ENCODE peak calls at places on chromosome 17, in ten cellular contexts. Y is cardiac muscle cell, T is HepG2, K is body of pancreas, U is brain microvascular endothelial cell, C is cardiac fibroblast, W is mucosa of descending colon, E is heart left ventricle, O is ovary, X is Panc1. G is an unnamed sample.

GRCh38 chr17:35947156-35947585 is 3.7 kb upstream of the LYZL6 start:
- DNase-seq in C (peak), O (peak), W (peak), U (peak), Y (peak), K (peak), X (peak), T (peak), E (peak), G (peak)

GRCh38 chr17:69448431-69449102 is 34.1 kb downstream of the MAP2K6 start:
- DNase-seq in T (no peak), X (no peak), Y (peak), E (no peak), W (peak), U (no peak), C (peak), O (peak), K (peak), G (no peak)

GRCh38 chr17:50180593-50180992 is 14.8 kb downstream of the SGCA start:
- DNase-seq in Y (no peak), E (no peak), W (no peak), C (no peak), X (no peak), T (no peak), K (no peak), O (no peak), U (peak), G (no peak)

GRCh38 chr17:31494259-31495048 is 103.0 kb downstream of the RAB11FIP4 start:
- DNase-seq in T (no peak), U (no peak), E (no peak), O (no peak), W (peak), Y (no peak), C (no peak), X (no peak), K (no peak), G (no peak)

GRCh38 chr17:62965649-62966425 is at the start of gene TANC2:
- DNase-seq in Y (peak), O (peak), E (peak), U (peak), K (peak), X (no peak), T (peak), W (peak), C (peak), G (peak)

GRCh38 chr17:48037036-48037881 is at the start of gene COPZ2:
- DNase-seq in O (peak), T (peak), C (peak), X (peak), E (peak), K (peak), U (no peak), Y (peak), W (peak), G (peak)

GRCh38 chr17:19992803-19993713 is 15.4 kb upstream of the AKAP10 start:
- DNase-seq in T (peak), U (peak), C (peak), X (peak), E (peak), O (peak), K (peak), W (peak), Y (peak), G (peak)

GRCh38 chr17:82891911-82892310 is 52.1 kb upstream of the ZNF750 start:
- DNase-seq in U (no peak), K (no peak), T (no peak), C (no peak), W (no peak), O (no peak), E (no peak), Y (no peak), X (no peak), G (no peak)

GRCh38 chr17:6092182-6092922 is 22.2 kb downstream of the WSCD1 start:
- DNase-seq in W (no peak), U (no peak), C (no peak), Y (no peak), X (no peak), K (no peak), E (no peak), T (no peak), O (no peak), G (no peak)

GRCh38 chr17:5837055-5837491 is 233.1 kb upstream of the WSCD1 start:
- DNase-seq in K (no peak), C (no peak), X (peak), T (peak), Y (no peak), O (no peak), U (peak), E (no peak), W (no peak), G (peak)

GRCh38 chr17:55198690-55199370 is 65.9 kb upstream of the HLF start:
- DNase-seq in K (no peak), X (no peak), Y (no peak), T (no peak), O (no peak), E (no peak), W (no peak), C (no peak), U (no peak), G (peak)

GRCh38 chr17:49361129-49361901 is 735 bp downstream of the ZNF652 start:
- DNase-seq in K (peak), W (peak), E (peak), U (no peak), Y (peak), O (peak), X (no peak), C (peak), T (peak), G (peak)

GRCh38 chr17:292531-293382 is 59.9 kb downstream of the RPH3AL start:
- DNase-seq in Y (no peak), K (no peak), T (no peak), O (no peak), C (no peak), U (no peak), X (no peak), W (no peak), E (peak), G (no peak)

GRCh38 chr17:73715714-73716113 is 71.5 kb upstream of the SDK2 start:
- DNase-seq in U (no peak), C (no peak), K (no peak), Y (no peak), O (no peak), T (no peak), X (no peak), W (no peak), E (no peak), G (no peak)

GRCh38 chr17:73362697-73363096 is 50.9 kb upstream of the CDC42EP4 start:
- DNase-seq in W (no peak), K (no peak), U (no peak), T (no peak), E (no peak), C (no peak), O (no peak), Y (no peak), X (no peak), G (no peak)

GRCh38 chr17:35713069-35713728 is 18.2 kb upstream of the RASL10B start:
- DNase-seq in K (peak), E (peak), X (no peak), T (peak), C (peak), W (no peak), O (no peak), Y (peak), U (peak), G (peak)

GRCh38 chr17:50359005-50359699 is 13.2 kb downstream of the XYLT2 start:
- DNase-seq in X (no peak), O (no peak), E (no peak), U (no peak), T (no peak), W (no peak), C (no peak), Y (no peak), K (no peak), G (no peak)

GRCh38 chr17:57588086-57588485 is 157.0 kb downstream of the CCDC182 start:
- DNase-seq in E (no peak), O (no peak), K (no peak), T (no peak), C (no peak), X (no peak), U (no peak), W (no peak), Y (peak), G (no peak)

GRCh38 chr17:185445-186138 is 4.1 kb upstream of the DOC2B start:
- DNase-seq in W (no peak), T (no peak), O (no peak), X (no peak), K (no peak), Y (no peak), C (no peak), E (no peak), U (no peak), G (no peak)

GRCh38 chr17:1060991-1061390 is 64.1 kb downstream of the TIMM22 start:
- DNase-seq in K (peak), Y (no peak), E (no peak), C (peak), X (peak), U (peak), W (peak), T (no peak), O (no peak), G (peak)

GRCh38 chr17:74569392-74570003 is 2.2 kb upstream of the CD300H start:
- DNase-seq in T (no peak), K (peak), X (peak), E (peak), C (peak), O (peak), U (peak), W (peak), Y (no peak), G (peak)

GRCh38 chr17:53137919-53138318 is 684.8 kb upstream of the KIF2B start:
- DNase-seq in X (no peak), O (no peak), Y (no peak), T (no peak), W (no peak), E (no peak), C (peak), K (no peak), U (no peak), G (no peak)
- TF ChIP-seq CTCF in X (no peak), O (no peak), Y (no peak), T (no peak), W (no peak), E (no peak), C (no peak), K (no peak), U (no peak), G (no peak)

GRCh38 chr17:67974598-67975066 is 21.6 kb downstream of the C17orf58 start:
- DNase-seq in K (no peak), C (no peak), Y (no peak), U (no peak), T (no peak), X (no peak), W (no peak), O (no peak), E (no peak), G (no peak)

GRCh38 chr17:67974186-67974585 is 22.1 kb downstream of the C17orf58 start:
- DNase-seq in W (no peak), Y (no peak), T (no peak), U (peak), K (no peak), C (no peak), E (no peak), X (no peak), O (no peak), G (no peak)

DNA sequence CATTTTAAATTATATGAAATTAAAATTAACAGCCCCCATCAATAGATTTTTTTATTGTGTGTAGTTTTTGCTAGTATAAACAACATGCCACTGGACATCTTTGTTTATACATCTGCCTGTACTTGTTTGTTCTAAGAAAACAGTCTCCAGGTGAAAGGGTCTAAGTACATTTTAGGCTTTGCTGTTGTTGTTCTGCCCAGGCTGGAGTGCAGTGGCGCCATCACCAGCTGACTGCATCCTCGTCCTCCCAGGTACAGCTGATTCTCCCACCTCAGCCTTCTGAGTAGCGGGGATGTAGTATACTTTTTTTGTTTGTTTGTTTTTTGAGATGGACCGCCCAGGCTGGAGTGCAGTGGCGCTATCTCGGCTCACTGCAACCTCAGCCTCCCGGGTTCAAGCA is 25.5 kb downstream of the C17orf58 start:
- DNase-seq in T (no peak), K (no peak), E (no peak), X (no peak), W (no peak), C (no peak), Y (no peak), U (no peak), O (no peak), G (no peak)
- H3K4me3 ChIP-seq in T (no peak), K (no peak), E (no peak), X (no peak), W (no peak), C (no peak), Y (no peak), U (no peak), O (no peak), G (no peak)

GRCh38 chr17:30347488-30347887 is 13.6 kb upstream of the TMIGD1 start:
- DNase-seq in K (no peak), E (no peak), W (no peak), U (no peak), C (no peak), T (no peak), X (no peak), O (no peak), Y (no peak), G (no peak)
- TF ChIP-seq CTCF in K (no peak), E (no peak), W (no peak), U (no peak), C (no peak), T (no peak), X (no peak), O (no peak), Y (no peak), G (no peak)

DNA sequence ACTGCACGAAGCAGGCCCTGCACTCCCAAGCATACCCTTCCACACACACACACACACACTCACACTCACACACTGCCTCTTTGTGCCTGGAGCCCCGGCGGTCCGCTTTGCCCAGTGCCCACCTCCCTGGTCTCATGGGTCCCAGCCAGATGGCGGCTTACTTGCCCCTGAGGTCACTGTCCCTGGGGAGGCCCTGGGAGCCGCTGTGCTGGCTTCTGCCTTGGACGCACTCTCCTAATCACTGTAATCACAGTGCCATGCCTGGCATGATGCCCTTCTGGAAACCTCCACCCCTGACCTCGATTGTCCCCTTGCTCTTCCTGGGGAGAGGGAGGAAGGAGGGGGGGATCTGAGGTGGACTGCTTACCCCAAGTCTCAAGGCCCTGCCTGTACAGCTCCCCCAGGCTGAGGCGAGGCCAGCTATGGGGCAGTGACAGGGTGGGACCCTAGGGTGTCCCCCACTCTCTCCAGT is 36.0 kb downstream of the ARHGAP23 start:
- DNase-seq in X (no peak), Y (no peak), C (peak), O (no peak), E (peak), W (no peak), K (no peak), U (no peak), T (no peak), G (peak)
- H3K4me3 ChIP-seq in X (no peak), Y (no peak), C (no peak), O (peak), E (peak), W (no peak), K (no peak), U (peak), T (no peak), G (no peak)

GRCh38 chr17:34584805-34585416 is 5.5 kb downstream of the TMEM132E start:
- DNase-seq in Y (peak), W (peak), K (no peak), X (no peak), U (no peak), E (no peak), T (no peak), O (no peak), C (peak), G (peak)
- TF ChIP-seq CTCF in Y (peak), W (no peak), K (peak), X (no peak), U (peak), E (peak), T (peak), O (no peak), C (no peak), G (peak)

DNA sequence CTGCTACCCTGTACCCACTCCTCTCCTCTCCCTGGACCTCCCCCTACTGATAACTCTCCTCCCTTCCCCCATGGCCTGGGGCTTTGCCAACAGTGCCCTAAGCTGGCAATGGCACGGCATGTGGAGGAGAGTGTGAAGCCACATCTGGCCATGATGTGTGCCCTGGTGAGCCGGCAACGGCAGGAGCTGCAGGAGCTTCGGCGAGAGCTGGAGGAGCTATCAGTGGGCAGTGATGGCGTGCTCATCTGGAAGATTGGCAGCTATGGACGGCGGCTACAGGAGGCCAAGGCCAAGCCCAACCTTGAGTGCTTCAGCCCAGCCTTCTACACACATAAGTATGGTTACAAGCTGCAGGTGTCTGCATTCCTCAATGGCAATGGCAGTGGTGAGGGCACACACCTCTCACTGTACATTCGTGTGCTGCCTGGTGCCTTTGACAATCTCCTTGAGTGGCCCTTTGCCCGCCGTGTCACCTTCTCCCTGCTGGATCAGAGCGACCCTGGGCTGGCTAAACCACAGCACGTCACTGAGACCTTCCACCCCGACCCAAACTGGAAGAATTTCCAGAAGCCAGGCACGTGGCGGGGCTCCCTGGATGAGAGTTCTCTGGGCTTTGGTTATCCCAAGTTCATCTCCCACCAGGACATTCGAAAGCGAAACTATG is 5.2 kb downstream of the TRAF4 start:
- DNase-seq in W (no peak), K (peak), O (peak), Y (no peak), U (no peak), X (no peak), C (no peak), T (no peak), E (no peak), G (no peak)
- H3K4me3 ChIP-seq in W (no peak), K (no peak), O (no peak), Y (no peak), U (no peak), X (no peak), C (no peak), T (no peak), E (no peak), G (no peak)

GRCh38 chr17:80364091-80364691 is 50.8 kb upstream of the ENDOV start:
- DNase-seq in O (no peak), Y (peak), E (no peak), X (no peak), K (peak), W (peak), U (no peak), T (peak), C (no peak), G (peak)
- TF ChIP-seq CTCF in O (no peak), Y (peak), E (no peak), X (no peak), K (no peak), W (no peak), U (peak), T (peak), C (peak), G (peak)

DNA sequence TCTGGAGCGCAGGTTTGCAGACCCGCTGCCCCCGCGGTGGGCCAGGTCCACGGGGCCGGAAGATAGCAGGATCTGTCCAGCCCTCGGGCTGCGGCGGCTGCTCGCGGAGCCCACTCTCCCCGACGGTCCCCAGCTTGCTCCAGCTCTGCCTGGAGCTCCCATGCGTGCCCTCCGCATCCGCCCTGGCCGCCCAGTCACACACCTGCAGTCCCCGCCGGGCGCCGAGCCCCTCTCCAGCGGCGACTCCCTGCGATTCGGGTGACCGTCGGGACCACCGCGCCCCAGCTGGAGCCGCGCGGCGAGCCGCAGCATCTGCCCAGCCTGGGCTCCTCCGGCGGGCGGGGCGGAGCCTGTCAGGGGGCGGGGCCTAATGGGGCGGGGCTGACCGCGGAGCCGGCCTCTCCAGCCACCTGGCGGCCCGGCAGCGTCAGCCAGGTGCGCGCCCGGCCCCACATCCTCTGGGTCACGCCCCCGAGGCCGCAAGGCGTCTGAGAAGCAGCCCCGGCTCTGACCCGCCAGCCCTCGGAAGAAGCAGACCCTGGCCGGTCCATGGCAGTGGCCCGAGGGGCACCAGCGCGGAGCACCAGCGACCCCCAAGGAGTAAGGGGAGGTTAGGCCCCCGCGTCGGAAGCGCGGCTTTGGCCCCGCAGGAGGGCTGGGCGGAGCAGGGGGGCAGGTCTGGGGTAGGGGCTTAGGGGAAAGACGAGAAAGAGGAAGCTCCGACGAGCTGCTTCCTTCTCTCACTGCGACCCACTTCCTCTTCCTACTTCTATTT is at the start of gene PIK3R5:
- DNase-seq in W (peak), E (peak), Y (peak), K (peak), U (no peak), O (no peak), T (no peak), X (no peak), C (no peak), G (no peak)
- H3K4me3 ChIP-seq in W (peak), E (peak), Y (peak), K (peak), U (no peak), O (peak), T (no peak), X (no peak), C (no peak), G (no peak)

DNA sequence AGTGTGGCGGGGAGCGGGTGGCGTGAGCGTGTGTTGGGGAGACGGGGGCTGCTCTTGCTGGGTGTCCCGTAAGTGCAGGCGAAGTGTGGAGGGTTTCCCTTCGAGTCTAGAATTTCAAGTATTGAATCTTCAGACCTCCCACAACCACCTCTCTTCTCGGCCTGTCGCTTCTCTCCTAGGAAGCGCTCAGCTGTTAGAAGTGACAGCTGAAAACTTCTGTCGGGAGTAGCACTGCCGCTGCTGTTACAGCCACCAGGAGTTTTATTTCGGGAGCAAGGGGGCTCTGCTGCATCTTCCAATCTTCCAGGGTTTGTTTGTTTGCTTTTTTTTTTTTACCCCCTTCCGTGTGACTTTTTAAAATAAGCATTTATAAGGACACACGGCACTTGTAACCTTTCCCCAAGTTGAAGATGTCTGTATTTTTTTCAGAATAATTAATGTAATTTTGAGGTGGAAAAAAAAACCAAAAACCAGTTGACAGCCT is 738 bp downstream of the RPS6KB1 start:
- DNase-seq in O (no peak), E (no peak), W (no peak), U (peak), K (no peak), Y (peak), T (peak), C (peak), X (no peak), G (peak)
- TF ChIP-seq CTCF in O (no peak), E (no peak), W (no peak), U (peak), K (no peak), Y (no peak), T (no peak), C (peak), X (no peak), G (no peak)

GRCh38 chr17:4786516-4786915 is 352 bp upstream of the VMO1 start:
- DNase-seq in X (no peak), W (no peak), C (peak), E (no peak), Y (no peak), T (no peak), U (no peak), K (no peak), O (no peak), G (peak)
- H3K4me3 ChIP-seq in X (no peak), W (no peak), C (peak), E (peak), Y (no peak), T (no peak), U (no peak), K (no peak), O (peak), G (no peak)